ENCODE peak calls at places on chromosomes 16 and 17, in five cellular contexts. P, S, F, Y and N are unnamed samples.

GRCh38 chr16:75216127-75216526 is 2.7 kb upstream of the CTRB1 start:
- DNase-seq in P (no peak), S (no peak), F (no peak), Y (no peak), N (no peak)

GRCh38 chr17:76385892-76386786 is 1.7 kb downstream of the SPHK1 start:
- DNase-seq in P (peak; percentile 81), S (peak; percentile 89), F (peak; percentile 86), Y (peak; percentile 87), N (peak; percentile 75)

GRCh38 chr17:9890124-9890523 is 14.9 kb downstream of the RCVRN start:
- DNase-seq in P (no peak), S (peak; percentile 29), F (no peak), Y (no peak), N (peak; percentile 4)

GRCh38 chr17:68674271-68674925 is 73.2 kb upstream of the FAM20A start:
- DNase-seq in P (no peak), S (no peak), F (no peak), Y (no peak), N (no peak)

GRCh38 chr16:65510850-65511249 is 389.0 kb upstream of the CDH11 start:
- DNase-seq in P (no peak), S (peak; percentile 70), F (no peak), Y (no peak), N (peak; percentile 26)

GRCh38 chr16:26240807-26241206 is 549.0 kb downstream of the HS3ST4 start:
- DNase-seq in P (no peak), S (no peak), F (no peak), Y (no peak), N (no peak)

GRCh38 chr16:14003119-14003570 is 68.0 kb upstream of the MRTFB start:
- DNase-seq in P (peak; percentile 61), S (peak; percentile 74), F (peak; percentile 80), Y (peak; percentile 49), N (peak; percentile 94)

GRCh38 chr16:47073223-47074155 is 70.3 kb downstream of the NETO2 start:
- DNase-seq in P (no peak), S (no peak), F (no peak), Y (no peak), N (no peak)

GRCh38 chr16:81315271-81316175 is 761 bp downstream of the GAN start:
- DNase-seq in P (peak; percentile 58), S (peak; percentile 69), F (peak; percentile 53), Y (peak; percentile 57), N (peak; percentile 68)

GRCh38 chr17:2700491-2701141 is 10.9 kb downstream of the CLUH start:
- DNase-seq in P (peak; percentile 10), S (no peak), F (no peak), Y (peak; percentile 25), N (no peak)

GRCh38 chr17:36566081-36566480 is 21.4 kb downstream of the GGNBP2 start:
- DNase-seq in P (no peak), S (peak; percentile 22), F (no peak), Y (no peak), N (no peak)

GRCh38 chr16:67030221-67030962 is 1.4 kb downstream of the CBFB start:
- DNase-seq in P (no peak), S (no peak), F (no peak), Y (peak; percentile 13), N (no peak)

GRCh38 chr16:19722981-19723380 is 4.9 kb downstream of the IQCK start:
- DNase-seq in P (no peak), S (no peak), F (no peak), Y (no peak), N (no peak)

GRCh38 chr16:65375651-65376050 is 253.8 kb upstream of the CDH11 start:
- DNase-seq in P (no peak), S (no peak), F (no peak), Y (no peak), N (peak; percentile 85)

GRCh38 chr16:56301391-56301850 is 110.1 kb downstream of the GNAO1 start:
- DNase-seq in P (no peak), S (peak; percentile 40), F (no peak), Y (no peak), N (peak; percentile 37)

GRCh38 chr17:17836818-17837379 is at the start of gene SREBF1:
- DNase-seq in P (peak; percentile 69), S (peak; percentile 60), F (no peak), Y (peak; percentile 62), N (peak; percentile 51)

GRCh38 chr17:72520665-72521303 is 400.0 kb downstream of the SOX9 start:
- DNase-seq in P (no peak), S (no peak), F (no peak), Y (no peak), N (no peak)

GRCh38 chr17:55437165-55437605 is 15.6 kb upstream of the MMD start:
- DNase-seq in P (no peak), S (no peak), F (no peak), Y (no peak), N (no peak)

GRCh38 chr16:89504061-89504460 is 4.1 kb upstream of the SPG7 start:
- DNase-seq in P (no peak), S (no peak), F (no peak), Y (no peak), N (no peak)

GRCh38 chr16:89507219-89507833 is 877 bp upstream of the SPG7 start:
- DNase-seq in P (no peak), S (peak; percentile 18), F (no peak), Y (peak; percentile 45), N (no peak)

GRCh38 chr16:89506113-89506504 is 2.1 kb upstream of the SPG7 start:
- DNase-seq in P (peak; percentile 17), S (peak; percentile 73), F (no peak), Y (peak; percentile 42), N (no peak)

GRCh38 chr16:89506791-89507191 is 1.4 kb upstream of the SPG7 start:
- DNase-seq in P (no peak), S (no peak), F (no peak), Y (no peak), N (no peak)

DNA sequence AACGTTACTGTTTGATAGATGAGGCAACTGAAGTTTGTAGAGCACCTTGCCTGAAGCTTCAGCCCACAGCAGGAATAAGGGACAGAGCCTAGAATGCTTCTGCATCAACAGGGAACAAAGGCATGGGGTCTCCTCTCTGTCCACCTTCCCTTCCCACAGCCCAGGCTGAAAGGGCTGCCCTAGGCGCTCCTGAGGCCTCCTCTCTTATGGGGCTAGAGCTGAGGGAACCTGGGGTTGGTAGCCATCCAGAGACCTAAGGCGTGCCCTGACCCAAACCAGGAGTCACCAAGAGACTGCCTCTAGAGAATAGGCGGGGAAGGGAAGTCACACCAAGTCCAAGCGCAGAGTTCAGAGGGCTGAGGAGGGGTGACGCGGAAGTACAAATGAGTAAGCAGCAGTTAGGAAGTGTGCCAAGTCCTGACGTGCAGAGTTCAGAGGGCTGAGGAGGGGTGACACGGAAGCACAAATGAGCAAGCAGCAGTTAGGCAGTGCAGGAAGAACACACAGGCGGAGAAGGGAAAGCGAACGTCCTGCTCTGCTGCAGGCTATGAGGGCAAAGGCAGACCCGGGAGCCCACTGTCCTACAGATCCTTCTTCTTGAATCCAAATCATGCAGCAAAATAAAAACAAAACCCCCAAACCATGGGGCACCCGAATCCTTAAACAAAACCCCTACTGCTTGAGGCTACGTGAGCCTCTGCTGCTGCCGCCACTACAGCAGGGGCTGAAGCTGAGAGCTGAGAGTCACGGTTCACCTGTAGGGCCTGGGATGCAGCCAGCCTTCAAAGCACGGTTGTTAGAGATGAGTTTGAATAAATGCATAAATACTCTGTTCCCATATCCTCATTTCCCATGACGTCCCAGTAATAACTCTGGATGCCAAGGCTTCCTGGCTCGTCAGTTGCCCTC is 2.7 kb upstream of the SPG7 start:
- DNase-seq in P (peak; percentile 88), S (peak; percentile 95), F (peak; percentile 96), Y (peak; percentile 98), N (peak; percentile 85)
- H3K4me3 ChIP-seq in P (peak overlapping the region; percentile 98), S (no peak overlapping the region), F (peak overlapping the region; percentile 8), Y (no peak overlapping the region), N (no peak overlapping the region)

DNA sequence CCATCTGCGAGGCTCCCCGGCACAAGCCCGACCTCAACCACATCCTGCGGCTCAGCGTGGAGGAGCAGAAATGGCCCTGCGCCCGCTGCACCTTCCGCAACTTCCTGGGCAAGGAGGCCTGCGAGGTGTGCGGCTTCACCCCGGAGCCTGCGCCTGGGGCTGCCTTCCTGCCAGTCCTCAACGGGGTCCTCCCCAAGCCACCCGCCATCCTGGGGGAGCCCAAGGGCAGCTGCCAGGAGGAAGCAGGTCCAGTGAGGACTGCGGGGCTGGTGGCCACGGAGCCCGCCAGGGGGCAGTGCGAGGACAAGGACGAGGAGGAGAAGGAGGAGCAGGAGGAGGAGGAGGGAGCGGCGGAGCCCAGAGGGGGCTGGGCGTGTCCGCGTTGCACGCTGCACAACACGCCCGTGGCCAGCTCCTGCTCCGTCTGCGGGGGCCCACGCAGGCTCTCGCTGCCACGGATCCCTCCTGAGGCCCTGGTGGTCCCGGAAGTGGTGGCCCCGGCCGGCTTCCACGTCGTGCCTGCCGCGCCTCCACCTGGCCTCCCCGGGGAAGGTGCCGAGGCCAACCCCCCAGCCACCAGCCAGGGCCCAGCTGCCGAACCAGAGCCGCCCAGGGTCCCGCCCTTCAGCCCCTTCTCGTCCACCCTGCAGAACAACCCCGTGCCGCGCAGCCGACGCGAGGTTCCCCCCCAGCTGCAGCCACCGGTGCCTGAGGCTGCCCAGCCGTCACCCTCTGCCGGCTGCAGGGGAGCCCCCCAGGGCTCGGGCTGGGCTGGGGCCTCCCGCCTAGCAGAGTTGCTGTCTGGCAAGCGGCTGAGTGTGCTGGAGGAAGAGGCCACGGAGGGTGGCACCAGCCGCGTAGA is 13.1 kb upstream of the PRR35 start:
- DNase-seq in P (peak; percentile 68), S (peak; percentile 46), F (peak; percentile 54), Y (peak; percentile 90), N (peak; percentile 61)
- TF ChIP-seq CTCF in P (peak; percentile 57), S (peak; percentile 56), F (peak; percentile 59), Y (peak; percentile 86), N (peak; percentile 60)

DNA sequence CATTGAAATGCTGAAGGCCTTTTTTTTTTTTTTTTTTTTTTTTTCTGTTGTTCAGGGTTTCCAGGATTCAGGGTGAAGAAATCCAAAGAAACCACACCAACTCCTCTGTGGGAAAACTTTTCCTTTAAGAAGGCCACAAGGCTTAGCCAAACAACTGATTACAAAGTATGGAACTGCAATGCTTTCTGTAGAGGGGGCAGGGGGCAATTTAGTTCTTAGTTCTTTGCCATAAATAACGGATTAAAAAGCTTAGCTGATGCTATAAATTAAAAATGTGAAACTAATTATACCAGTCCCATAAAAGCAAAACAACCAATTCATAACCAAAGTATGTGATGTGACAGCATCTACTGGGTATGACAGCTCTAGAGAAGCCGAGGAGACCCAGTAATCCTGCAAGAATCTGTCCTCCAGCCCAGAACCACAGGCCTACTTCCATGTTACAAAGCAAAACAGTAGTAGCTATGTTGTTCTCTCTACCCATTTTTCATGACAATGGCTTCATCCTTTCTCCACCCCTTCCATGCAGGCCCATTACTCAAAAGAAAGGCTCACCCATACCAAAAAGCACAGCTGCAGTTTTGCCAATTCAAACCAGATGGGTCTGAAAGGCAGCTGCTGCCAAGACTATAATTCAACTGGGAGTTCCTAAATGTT is 167.0 kb upstream of the ZFHX3 start:
- DNase-seq in P (no peak), S (peak; percentile 56), F (no peak), Y (no peak), N (no peak)
- H3K4me3 ChIP-seq in P (no peak overlapping the region), S (no peak overlapping the region), F (no peak overlapping the region), Y (no peak overlapping the region), N (no peak overlapping the region)

GRCh38 chr17:64130559-64131001 is 636 bp upstream of the ERN1 start:
- DNase-seq in P (no peak), S (peak; percentile 76), F (peak; percentile 66), Y (peak; percentile 74), N (peak; percentile 63)
- TF ChIP-seq CTCF in P (no peak), S (peak; percentile 2), F (no peak), Y (no peak), N (no peak)

DNA sequence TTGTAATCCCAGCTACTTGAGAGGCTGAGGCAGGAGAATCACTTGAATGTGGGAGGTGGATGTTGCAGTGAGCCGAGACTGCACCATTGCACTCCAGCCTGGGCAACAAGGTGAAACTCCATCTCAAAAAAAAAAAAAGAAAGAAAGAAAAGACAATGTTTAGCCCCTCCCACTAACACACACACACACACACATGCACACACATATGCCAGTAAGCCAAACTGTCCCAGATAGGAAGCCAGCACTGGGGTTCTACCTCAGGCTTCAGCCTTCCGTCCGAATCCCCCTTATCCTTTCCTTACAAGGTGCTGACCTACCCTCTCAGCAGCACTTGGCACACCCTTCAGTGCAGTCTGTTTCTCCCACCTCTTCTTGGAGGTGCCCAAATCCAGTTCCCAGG is 8.7 kb upstream of the KCNH6 start:
- DNase-seq in P (no peak), S (no peak), F (no peak), Y (no peak), N (no peak)
- H3K4me3 ChIP-seq in P (no peak overlapping the region), S (no peak overlapping the region), F (no peak overlapping the region), Y (no peak overlapping the region), N (no peak overlapping the region)